ENCODE peak calls at places on chromosomes 1 and 21, in seven cellular contexts. T, H, Z, X, C, I and B are unnamed samples.

GRCh38 chr1:214102907-214103306 is 115.1 kb downstream of the PROX1 start:
- DNase-seq in T (no peak), I (peak; percentile 81), Z (no peak), X (no peak), C (no peak), H (peak; percentile 44), B (no peak)

GRCh38 chr1:230287674-230288315 is 138.3 kb downstream of the PGBD5 start:
- DNase-seq in I (no peak), Z (no peak), X (no peak), T (no peak), H (no peak), C (no peak), B (no peak)

GRCh38 chr1:235972316-235973090 is 92.4 kb downstream of the NID1 start:
- DNase-seq in I (no peak), H (no peak), C (no peak), X (no peak), Z (no peak), T (peak; percentile 51), B (no peak)

GRCh38 chr1:18199462-18199861 is 91.9 kb downstream of the IGSF21 start:
- DNase-seq in I (no peak), H (no peak), T (peak; percentile 38), Z (no peak), C (peak; percentile 55), X (no peak), B (peak; percentile 34)

GRCh38 chr1:64471724-64472276 is 1.9 kb downstream of the CACHD1 start:
- DNase-seq in H (no peak), Z (no peak), C (no peak), X (no peak), I (no peak), T (no peak), B (no peak)

GRCh38 chr1:232538224-232538942 is 91.5 kb downstream of the SIPA1L2 start:
- DNase-seq in C (peak; percentile 52), T (no peak), X (no peak), I (peak; percentile 2), H (peak; percentile 20), Z (no peak), B (peak; percentile 36)

GRCh38 chr1:117392776-117393175 is 25.5 kb downstream of the MAN1A2 start:
- DNase-seq in C (no peak), X (no peak), Z (no peak), H (no peak), I (no peak), T (no peak), B (no peak)

GRCh38 chr1:206955476-206956312 is 9.4 kb upstream of the PIGR start:
- DNase-seq in X (peak; percentile 63), H (no peak), T (no peak), Z (no peak), I (peak; percentile 16), C (no peak), B (no peak)

GRCh38 chr1:58763214-58763613 is 20.6 kb downstream of the JUN start:
- DNase-seq in C (no peak), T (no peak), X (no peak), I (peak; percentile 82), Z (no peak), H (no peak), B (no peak)

GRCh38 chr21:15283138-15283537 is 218.3 kb upstream of the NRIP1 start:
- DNase-seq in Z (no peak), I (no peak), X (no peak), H (no peak), C (no peak), T (no peak), B (no peak)

GRCh38 chr1:3359346-3360157 is 94.9 kb upstream of the ARHGEF16 start:
- DNase-seq in H (no peak), C (no peak), I (no peak), X (no peak), T (peak; percentile 67), Z (no peak), B (no peak)

GRCh38 chr1:187009320-187009719 is 180.6 kb downstream of the PLA2G4A start:
- DNase-seq in I (no peak), C (no peak), X (no peak), Z (no peak), T (no peak), H (no peak), B (no peak)

GRCh38 chr1:8185400-8185799 is 132.5 kb upstream of the SLC45A1 start:
- DNase-seq in Z (no peak), H (no peak), T (no peak), C (no peak), X (no peak), I (no peak), B (no peak)

GRCh38 chr1:111563619-111564018 is 56.0 kb upstream of the RAP1A start:
- DNase-seq in I (no peak), X (no peak), H (peak; percentile 12), T (no peak), C (no peak), Z (no peak), B (no peak)

GRCh38 chr1:34928066-34928864 is 1.2 kb downstream of the DLGAP3 start:
- DNase-seq in X (no peak), I (no peak), Z (no peak), C (no peak), T (peak; percentile 45), H (no peak), B (peak; percentile 29)

GRCh38 chr1:151342562-151342961 is 4.5 kb downstream of the RFX5 start:
- DNase-seq in T (no peak), C (no peak), H (no peak), X (no peak), I (no peak), Z (no peak), B (no peak)

GRCh38 chr1:211259596-211260126 is 495 bp downstream of the RCOR3 start:
- DNase-seq in T (peak; percentile 90), C (no peak), H (peak; percentile 78), Z (no peak), I (peak; percentile 24), X (peak; percentile 80), B (no peak)

GRCh38 chr1:70666381-70667140 is 255.5 kb downstream of the CTH start:
- DNase-seq in Z (no peak), X (no peak), I (peak; percentile 2), H (no peak), T (no peak), C (no peak), B (no peak)

GRCh38 chr1:109084563-109085517 is 5.7 kb upstream of the TMEM167B start:
- DNase-seq in Z (no peak), H (no peak), C (no peak), I (peak; percentile 62), T (no peak), X (no peak), B (no peak)

GRCh38 chr1:106435269-106435668 is 621.2 kb upstream of the PRMT6 start:
- DNase-seq in I (no peak), Z (no peak), X (no peak), H (no peak), C (no peak), T (no peak), B (no peak)

GRCh38 chr1:7493711-7494110 is 277.4 kb upstream of the VAMP3 start:
- DNase-seq in T (peak; percentile 88), H (no peak), X (no peak), Z (no peak), I (no peak), C (no peak), B (no peak)

GRCh38 chr1:54355931-54356679 is 50.1 kb downstream of the SSBP3 start:
- DNase-seq in I (peak; percentile 34), T (peak; percentile 62), X (no peak), H (no peak), Z (no peak), C (no peak), B (no peak)

GRCh38 chr1:6273380-6273891 is 12.5 kb upstream of the GPR153 start:
- DNase-seq in H (no peak), T (no peak), Z (no peak), C (no peak), I (no peak), X (no peak), B (no peak)

GRCh38 chr21:36377391-36377842 is 7.8 kb upstream of the CHAF1B start:
- DNase-seq in X (no peak), C (no peak), I (no peak), H (no peak), T (no peak), Z (no peak), B (no peak)
- TF ChIP-seq MAX in X (no peak), C (no peak), I (no peak), H (no peak), T (no peak), Z (no peak), B (no peak)

DNA sequence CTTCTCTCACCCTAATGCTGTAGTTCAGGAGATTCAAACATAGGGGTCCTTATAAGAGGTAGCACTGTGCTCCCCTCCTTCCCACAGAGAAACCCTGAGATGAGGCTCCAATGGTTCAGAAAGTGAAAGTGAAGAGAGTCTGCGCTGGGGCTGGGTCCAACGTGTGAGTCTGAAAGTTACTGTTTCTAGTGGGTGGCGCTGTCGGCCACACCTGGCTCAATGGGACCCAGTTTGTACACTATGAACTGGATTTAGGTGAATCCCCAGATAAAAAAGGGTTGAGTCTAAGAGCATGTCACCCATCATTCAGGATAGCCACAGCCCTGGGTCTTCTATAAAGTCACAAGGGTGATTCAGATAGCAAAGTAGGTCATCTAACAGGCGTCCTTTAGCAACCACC is 2.8 kb downstream of the SMCP start:
- DNase-seq in T (no peak), Z (peak; percentile 62), I (no peak), H (no peak), X (no peak), C (no peak), B (no peak)
- TF ChIP-seq USF2 in T (no peak), Z (no peak), I (no peak), H (no peak), X (no peak), C (no peak), B (no peak)

DNA sequence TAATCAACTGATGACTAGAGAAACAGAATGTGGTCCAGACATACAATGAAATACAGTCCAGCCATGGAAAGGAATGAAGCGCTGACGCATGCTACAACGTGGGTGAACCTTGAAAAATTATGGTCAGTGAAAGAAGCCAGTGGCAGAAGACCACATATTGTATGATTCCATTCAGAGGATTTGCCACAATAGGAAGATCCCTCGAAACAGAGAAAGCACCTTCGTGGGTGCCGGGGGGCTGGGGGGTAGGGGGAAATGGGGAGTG is 106.6 kb downstream of the ETS2 start:
- DNase-seq in X (no peak), C (no peak), H (no peak), T (no peak), Z (no peak), I (no peak), B (no peak)
- TF ChIP-seq MAX in X (no peak), C (no peak), H (no peak), T (no peak), Z (no peak), I (no peak), B (no peak)

DNA sequence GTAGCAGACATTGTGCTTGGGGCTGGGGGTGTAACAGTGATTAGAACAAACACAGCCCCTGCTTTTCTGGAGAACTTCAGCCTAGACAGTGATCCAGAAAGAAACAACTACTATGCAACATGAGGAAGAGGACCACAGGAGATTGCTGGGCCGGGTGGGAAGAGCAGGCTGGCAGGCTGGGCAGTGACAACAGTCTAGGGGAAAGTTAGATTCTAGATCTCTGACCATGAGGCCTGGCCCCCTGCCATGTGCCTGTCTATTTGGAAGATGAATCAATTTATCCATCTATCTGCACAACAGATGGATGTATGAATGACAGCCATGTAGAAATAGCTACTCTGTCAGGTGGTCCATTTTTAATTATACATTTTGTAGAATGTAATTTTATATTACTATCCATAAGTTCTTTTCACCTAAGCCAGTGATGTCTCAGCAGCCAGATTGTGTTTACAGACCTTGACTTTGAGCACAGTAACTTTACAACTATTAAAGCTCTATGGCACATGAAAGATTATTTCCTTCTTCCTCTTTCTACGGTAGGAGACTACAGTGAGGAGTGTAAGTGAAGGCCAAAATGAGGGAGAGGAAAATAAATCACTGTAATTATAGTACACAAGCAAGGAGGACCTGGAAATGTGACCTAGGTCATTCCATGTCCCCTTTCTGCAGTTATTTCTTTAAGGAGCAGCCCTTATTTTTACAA is 15.5 kb downstream of the CLIC6 start:
- DNase-seq in X (no peak), T (no peak), I (no peak), Z (no peak), H (no peak), C (peak; percentile 8), B (no peak)
- TF ChIP-seq USF2 in X (no peak), T (no peak), I (no peak), Z (no peak), H (no peak), C (no peak), B (no peak)